ENCODE peak calls at places on chromosomes 4 and X, in nine cellular contexts. G is lower lobe of right lung; R is tibial artery; X is right atrium auricular region; U is GM23338; H is CD4-positive, alpha-beta memory T cell; K is iPS DF 6.9; A is sigmoid colon; Z is naive thymus-derived CD4-positive, alpha-beta T cell. P is an unnamed sample. For H3K4me1 and H3K27me3, the result is how much of the 10 kb centered on the place peaks cover.

GRCh38 chr4:71713611-71714203 is 70.2 kb downstream of the GC start:
- DNase-seq in G (no peak), R (no peak), X (no peak), U (peak), H (peak), K (no peak), A (no peak), Z (peak), P (no peak)

GRCh38 chr4:135325264-135325663 is 1123.7 kb upstream of the PABPC4L start:
- DNase-seq in G (no peak), R (no peak), X (no peak), U (no peak), H (no peak), K (no peak), A (no peak), Z (no peak), P (no peak)

GRCh38 chrX:10608099-10608498 is 12.3 kb downstream of the MID1 start:
- DNase-seq in G (no peak), R (no peak), X (no peak), U (no peak), H (no peak), K (no peak), A (no peak), Z (no peak), P (no peak)

GRCh38 chrX:30302957-30303356 is 6.2 kb downstream of the NR0B1 start:
- DNase-seq in G (no peak), R (no peak), X (no peak), U (no peak), H (no peak), K (no peak), A (no peak), Z (no peak), P (no peak)

GRCh38 chrX:91434351-91435168 is at the start of gene PABPC5:
- DNase-seq in G (peak), R (peak), X (peak), U (peak), H (no peak), K (peak), A (peak), Z (no peak), P (no peak)

GRCh38 chr4:183789657-183790056 is 115.5 kb upstream of the STOX2 start:
- DNase-seq in G (no peak), R (no peak), X (no peak), U (no peak), H (no peak), K (no peak), A (no peak), Z (no peak), P (no peak)

GRCh38 chr4:151738706-151739105 is 22.1 kb downstream of the GATB start:
- DNase-seq in G (no peak), R (no peak), X (no peak), U (no peak), H (no peak), K (no peak), A (no peak), Z (no peak), P (no peak)

GRCh38 chr4:185717018-185717726 is 94.8 kb downstream of the SORBS2 start:
- DNase-seq in G (no peak), R (no peak), X (no peak), U (no peak), H (no peak), K (no peak), A (no peak), Z (no peak), P (no peak)

GRCh38 chr4:57945298-57945697 is 835.1 kb upstream of the IGFBP7 start:
- DNase-seq in G (no peak), R (no peak), X (no peak), U (no peak), H (no peak), K (no peak), A (no peak), Z (no peak), P (no peak)

GRCh38 chr4:137614491-137614890 is 82.2 kb upstream of the PCDH18 start:
- DNase-seq in G (no peak), R (no peak), X (no peak), U (no peak), H (no peak), K (no peak), A (no peak), Z (no peak), P (no peak)

GRCh38 chrX:106751407-106751806 is 24.9 kb downstream of the RNF128 start:
- DNase-seq in G (no peak), R (no peak), X (no peak), U (no peak), H (no peak), K (no peak), A (no peak), Z (no peak), P (no peak)

GRCh38 chrX:12526296-12526695 is 264.9 kb upstream of the PRPS2 start:
- DNase-seq in G (no peak), R (no peak), X (no peak), U (peak), H (no peak), K (no peak), A (no peak), Z (no peak), P (no peak)

GRCh38 chrX:12329476-12329875 is 191.2 kb downstream of the FRMPD4 start:
- DNase-seq in G (no peak), R (no peak), X (no peak), U (no peak), H (no peak), K (no peak), A (no peak), Z (no peak), P (no peak)

GRCh38 chr4:94305468-94306225 is 37.0 kb downstream of the HPGDS start:
- DNase-seq in G (no peak), R (no peak), X (no peak), U (no peak), H (no peak), K (no peak), A (no peak), Z (no peak), P (no peak)

GRCh38 chrX:252421-253291 is 28.5 kb upstream of the PLCXD1 start:
- DNase-seq in G (no peak), R (no peak), X (no peak), U (no peak), H (no peak), K (no peak), A (peak), Z (no peak), P (no peak)

GRCh38 chr4:23930750-23931488 is 41.1 kb upstream of the PPARGC1A start:
- DNase-seq in G (peak), R (peak), X (peak), U (peak), H (no peak), K (no peak), A (peak), Z (no peak), P (no peak)

GRCh38 chr4:3204021-3204431 is 44.9 kb upstream of the MSANTD1 start:
- DNase-seq in G (no peak), R (peak), X (no peak), U (no peak), H (no peak), K (no peak), A (peak), Z (no peak), P (no peak)

GRCh38 chr4:95599777-95600436 is 51.1 kb upstream of the UNC5C start:
- DNase-seq in G (no peak), R (no peak), X (no peak), U (no peak), H (no peak), K (no peak), A (no peak), Z (no peak), P (no peak)

GRCh38 chr4:184745747-184746531 is 12.0 kb upstream of the CENPU start:
- DNase-seq in G (no peak), R (peak), X (peak), U (peak), H (peak), K (no peak), A (peak), Z (peak), P (peak)

GRCh38 chr4:155491336-155492131 is 114.8 kb upstream of the MAP9 start:
- DNase-seq in G (no peak), R (no peak), X (no peak), U (no peak), H (no peak), K (no peak), A (no peak), Z (no peak), P (no peak)

GRCh38 chr4:176875441-176875930 is 82.8 kb upstream of the VEGFC start:
- DNase-seq in G (no peak), R (no peak), X (no peak), U (no peak), H (no peak), K (no peak), A (no peak), Z (no peak), P (no peak)

GRCh38 chr4:1196421-1197183 is 24.2 kb upstream of the SPON2 start:
- DNase-seq in G (no peak), R (no peak), X (peak), U (no peak), H (no peak), K (no peak), A (peak), Z (no peak), P (no peak)

GRCh38 chrX:65667503-65668355 is at the start of gene MSN:
- DNase-seq in G (peak), R (peak), X (peak), U (peak), H (peak), K (no peak), A (peak), Z (peak), P (peak)

GRCh38 chrX:103253608-103254007 is 1.3 kb downstream of the TCEAL8 start:
- DNase-seq in G (no peak), R (no peak), X (no peak), U (no peak), H (no peak), K (no peak), A (no peak), Z (no peak), P (no peak)

GRCh38 chr4:103892616-103893015 is 172.8 kb upstream of the TACR3 start:
- DNase-seq in G (no peak), R (no peak), X (no peak), U (no peak), H (no peak), K (no peak), A (no peak), Z (no peak), P (no peak)

GRCh38 chrX:134908235-134908834 is 82.5 kb upstream of the SMIM10 start:
- DNase-seq in G (no peak), R (no peak), X (no peak), U (no peak), H (peak), K (no peak), A (no peak), Z (peak), P (no peak)

GRCh38 chrX:19869195-19869594 is 18.2 kb downstream of the SH3KBP1 start:
- DNase-seq in G (no peak), R (no peak), X (no peak), U (no peak), H (no peak), K (no peak), A (no peak), Z (no peak), P (no peak)

GRCh38 chr4:11529625-11530201 is 101.0 kb upstream of the HS3ST1 start:
- DNase-seq in G (no peak), R (no peak), X (no peak), U (no peak), H (no peak), K (no peak), A (no peak), Z (no peak), P (no peak)

GRCh38 chr4:8888856-8889255 is 17.2 kb upstream of the HMX1 start:
- DNase-seq in G (no peak), R (no peak), X (no peak), U (no peak), H (no peak), K (no peak), A (no peak), Z (no peak), P (no peak)

GRCh38 chr4:145788765-145789164 is 108.8 kb downstream of the C4orf51 start:
- DNase-seq in G (no peak), R (no peak), X (no peak), U (no peak), H (no peak), K (no peak), A (no peak), Z (no peak), P (no peak)

GRCh38 chrX:36868592-36868991 is 139.6 kb upstream of the FAM47C start:
- DNase-seq in G (no peak), R (no peak), X (no peak), U (no peak), H (no peak), K (no peak), A (no peak), Z (no peak), P (no peak)

GRCh38 chr4:140769209-140769608 is 13.0 kb upstream of the TBC1D9 start:
- DNase-seq in G (no peak), R (no peak), X (no peak), U (no peak), H (no peak), K (no peak), A (no peak), Z (no peak), P (no peak)

GRCh38 chrX:38175140-38175539 is 45.5 kb downstream of the SRPX start:
- DNase-seq in G (no peak), R (no peak), X (no peak), U (peak), H (no peak), K (peak), A (no peak), Z (no peak), P (no peak)

GRCh38 chrX:53184836-53185235 is 40.2 kb downstream of the KDM5C start:
- DNase-seq in G (no peak), R (no peak), X (no peak), U (no peak), H (no peak), K (no peak), A (no peak), Z (no peak), P (no peak)

GRCh38 chr4:5865896-5866599 is 26.8 kb downstream of the CRMP1 start:
- DNase-seq in G (no peak), R (no peak), X (no peak), U (no peak), H (no peak), K (no peak), A (no peak), Z (no peak), P (no peak)

GRCh38 chr4:76210502-76210901 is 3.1 kb downstream of the SCARB2 start:
- DNase-seq in G (no peak), R (no peak), X (no peak), U (no peak), H (no peak), K (no peak), A (no peak), Z (no peak), P (no peak)

GRCh38 chr4:111434581-111434980 is 710.7 kb upstream of the FAM241A start:
- DNase-seq in G (no peak), R (no peak), X (no peak), U (no peak), H (no peak), K (no peak), A (no peak), Z (no peak), P (no peak)

DNA sequence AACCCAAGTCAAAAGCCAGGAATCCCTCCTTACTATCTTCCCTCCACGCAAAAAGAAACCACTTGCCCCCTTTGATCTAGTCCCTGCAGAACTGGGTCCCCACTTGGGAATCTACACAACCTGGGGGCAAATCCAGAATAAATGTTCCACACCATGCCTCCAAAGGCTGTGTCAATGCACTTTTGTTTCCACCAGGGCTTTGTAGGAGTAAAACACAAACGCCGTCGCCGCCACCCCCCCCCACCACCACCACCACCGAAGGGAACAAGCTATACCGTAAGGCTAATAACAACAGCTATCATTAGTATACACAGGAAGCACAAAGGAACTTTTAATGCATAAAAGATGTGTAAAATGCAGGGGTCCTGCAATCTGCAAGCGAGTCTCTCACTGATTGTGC is 13.3 kb downstream of the BCOR start:
- DNase-seq in G (no peak), R (no peak), X (no peak), U (no peak), H (no peak), K (no peak), A (no peak), Z (no peak), P (no peak)
- H3K27ac ChIP-seq in G (no peak), R (no peak), X (no peak), U (no peak), H (no peak), K (no peak), A (peak), Z (no peak), P (no peak)

GRCh38 chr4:153432971-153433752 is 33.0 kb upstream of the TMEM131L start:
- DNase-seq in G (peak), R (peak), X (peak), U (peak), H (peak), K (no peak), A (peak), Z (peak), P (peak)

GRCh38 chr4:153428816-153429592 is 37.2 kb upstream of the TMEM131L start:
- DNase-seq in G (no peak), R (no peak), X (no peak), U (no peak), H (peak), K (no peak), A (peak), Z (peak), P (no peak)

GRCh38 chr4:153421980-153422379 is 44.2 kb upstream of the TMEM131L start:
- DNase-seq in G (no peak), R (no peak), X (no peak), U (no peak), H (no peak), K (no peak), A (no peak), Z (no peak), P (no peak)

GRCh38 chr4:153426207-153426886 is 39.8 kb upstream of the TMEM131L start:
- DNase-seq in G (no peak), R (no peak), X (no peak), U (no peak), H (peak), K (no peak), A (no peak), Z (peak), P (no peak)

GRCh38 chr4:153427363-153428071 is 38.6 kb upstream of the TMEM131L start:
- DNase-seq in G (no peak), R (no peak), X (no peak), U (no peak), H (no peak), K (no peak), A (no peak), Z (no peak), P (no peak)
- H3K4me1 ChIP-seq in G (under half), R (under half), X (under half), U (under half), H (half or more), K (under half), A (under half), Z (half or more), P (under half)

DNA sequence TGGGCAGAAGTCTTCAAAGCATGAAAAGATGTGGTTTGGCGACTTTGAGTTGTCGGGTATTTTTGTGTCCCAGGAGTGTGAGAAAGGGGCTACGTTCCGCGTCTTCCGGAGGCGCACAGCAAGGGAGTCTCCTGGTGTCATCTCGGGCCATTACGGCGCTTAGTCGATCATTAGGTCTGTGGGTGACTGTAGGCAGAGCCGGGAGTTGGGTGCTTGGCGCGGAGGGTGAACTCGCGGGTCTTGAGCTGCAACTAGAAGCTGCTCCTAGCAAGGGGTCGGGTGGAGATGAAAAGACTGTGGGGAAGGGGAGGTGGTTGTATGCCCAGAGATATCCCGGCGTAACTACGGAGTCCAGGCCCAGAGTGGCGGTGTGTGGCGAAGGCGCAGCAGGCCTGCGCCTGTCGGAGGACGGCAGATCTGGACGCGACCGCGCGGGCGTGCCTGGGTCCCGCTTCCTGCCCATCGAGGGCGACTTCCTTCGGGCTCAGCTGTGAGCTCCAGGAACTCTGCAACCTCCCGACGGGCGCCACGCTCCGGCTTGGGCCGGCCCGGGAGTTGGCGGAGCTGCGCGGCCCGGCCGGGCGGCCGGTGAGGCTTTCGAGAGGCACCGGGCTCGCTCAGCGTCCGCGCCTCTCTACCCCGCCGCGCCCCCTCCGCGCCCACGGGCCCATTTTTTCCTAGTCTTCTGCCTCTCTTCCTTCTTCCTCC is 2.7 kb upstream of the NKX3-2 start:
- DNase-seq in G (no peak), R (no peak), X (no peak), U (peak), H (no peak), K (no peak), A (peak), Z (no peak), P (no peak)
- H3K27me3 ChIP-seq in G (half or more), R (half or more), X (under half), U (half or more), H (half or more), K (under half), A (half or more), Z (under half), P (under half)

DNA sequence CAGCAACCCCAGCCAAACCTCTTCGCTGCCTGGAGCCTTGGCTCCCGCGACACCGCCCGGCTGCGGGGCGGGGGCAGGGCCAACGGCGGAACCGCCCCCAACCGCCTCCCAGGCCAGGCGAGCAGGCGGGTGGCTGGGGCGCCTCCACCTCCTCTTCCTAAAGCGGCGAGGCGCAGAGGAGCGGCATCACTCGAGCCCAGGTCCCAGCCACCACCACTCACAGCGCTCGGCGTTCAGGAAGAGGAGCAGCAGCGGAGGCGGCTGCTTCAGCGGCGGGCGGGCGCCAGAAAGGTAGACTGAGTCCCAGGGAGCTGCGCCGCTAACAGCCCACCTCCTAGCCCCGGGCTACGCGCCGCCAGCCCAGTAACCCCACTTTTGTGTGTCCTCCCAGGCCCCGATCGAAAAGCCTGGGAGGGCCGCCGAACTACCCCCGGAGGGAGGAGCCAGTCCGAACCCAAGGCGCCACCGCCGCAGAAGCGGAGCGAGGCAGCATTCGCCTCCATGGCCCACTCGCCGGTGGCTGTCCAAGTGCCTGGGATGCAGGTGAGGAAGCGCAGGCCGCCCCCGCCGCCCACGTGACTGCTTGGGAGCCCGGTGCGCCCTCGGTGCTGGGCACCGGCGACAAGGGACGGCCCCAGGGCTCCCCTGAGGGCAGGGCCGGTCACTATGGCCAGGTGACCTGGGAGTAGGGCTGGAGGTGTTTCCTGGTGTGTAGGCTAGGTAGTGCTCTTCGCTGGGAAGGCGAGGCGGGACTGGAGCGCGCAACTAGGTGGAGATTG is at the start of gene STK26:
- DNase-seq in G (peak), R (peak), X (peak), U (peak), H (peak), K (no peak), A (peak), Z (peak), P (peak)
- H3K27ac ChIP-seq in G (peak), R (peak), X (no peak), U (peak), H (peak), K (no peak), A (peak), Z (peak), P (peak)

P was measured in CD8-positive, alpha-beta T cell.